ENCODE peak calls at places on chromosomes 6 and 20, in nine cellular contexts. E is hepatocyte, W is astrocyte of the spinal cord, G is cardiac fibroblast, N is brain microvascular endothelial cell, B is mucosa of descending colon, C is ovary, Z is fibroblast of lung, Y is glutamatergic neuron. U is an unnamed sample.

GRCh38 chr6:165823609-165824326 is 160.7 kb upstream of the PDE10A start:
- DNase-seq in N (no peak), B (no peak), C (no peak), Y (no peak), W (no peak), G (no peak), E (no peak), Z (no peak), U (no peak)

GRCh38 chr6:109165392-109165964 is 70.2 kb downstream of the CEP57L1 start:
- DNase-seq in Z (peak; percentile 74), W (peak; percentile 65), N (peak; percentile 47), B (no peak), C (no peak), E (peak; percentile 70), G (peak; percentile 78), Y (no peak), U (no peak)

GRCh38 chr6:46486186-46486585 is 5.1 kb downstream of the RCAN2 start:
- DNase-seq in W (no peak), B (no peak), Y (no peak), C (no peak), E (no peak), G (no peak), Z (no peak), N (no peak), U (no peak)

GRCh38 chr6:40536442-40536841 is 50.7 kb downstream of the LRFN2 start:
- DNase-seq in Y (no peak), B (no peak), G (no peak), E (peak; percentile 42), N (no peak), Z (no peak), C (no peak), W (no peak), U (no peak)

GRCh38 chr6:33445020-33445676 is 9.2 kb upstream of the ZBTB9 start:
- DNase-seq in Z (no peak), Y (no peak), C (no peak), W (no peak), G (no peak), B (no peak), N (no peak), E (no peak), U (no peak)

GRCh38 chr6:43491750-43492661 is 14.6 kb downstream of the TJAP1 start:
- DNase-seq in G (peak; percentile 77), Z (peak; percentile 80), W (peak; percentile 77), B (peak; percentile 76), Y (no peak), E (no peak), N (peak; percentile 59), C (peak; percentile 81), U (no peak)

GRCh38 chr20:32727663-32728062 is 15.6 kb downstream of the COMMD7 start:
- DNase-seq in Y (no peak), N (peak; percentile 75), W (peak; percentile 93), Z (peak; percentile 97), C (no peak), G (peak; percentile 90), B (no peak), E (no peak), U (no peak)

GRCh38 chr6:136720045-136720760 is 72.1 kb downstream of the MAP3K5 start:
- DNase-seq in N (no peak), W (no peak), C (no peak), Z (no peak), E (no peak), G (no peak), Y (no peak), B (no peak), U (no peak)

GRCh38 chr6:125790403-125791150 is at the start of gene NCOA7:
- DNase-seq in E (peak; percentile 86), Z (peak; percentile 77), B (peak; percentile 91), N (peak; percentile 48), C (peak; percentile 87), W (peak; percentile 70), G (peak; percentile 62), Y (peak; percentile 83), U (peak; percentile 89)

GRCh38 chr20:17735959-17736621 is 36.3 kb downstream of the BANF2 start:
- DNase-seq in N (no peak), C (no peak), Y (no peak), E (no peak), W (no peak), G (peak; percentile 45), Z (peak; percentile 25), B (no peak), U (no peak)

GRCh38 chr6:30071081-30071818 is 4.3 kb downstream of the PPP1R11 start:
- DNase-seq in W (peak; percentile 19), E (peak; percentile 68), Y (peak; percentile 66), N (peak; percentile 25), Z (peak; percentile 40), C (peak; percentile 36), G (peak; percentile 48), B (peak; percentile 49), U (no peak)

GRCh38 chr6:32252326-32253009 is 28.6 kb upstream of the NOTCH4 start:
- DNase-seq in W (no peak), B (no peak), C (no peak), E (no peak), Y (no peak), N (no peak), G (no peak), Z (peak; percentile 7), U (no peak)

GRCh38 chr20:34863421-34863965 is 9.2 kb downstream of the GGT7 start:
- DNase-seq in C (no peak), W (no peak), E (no peak), G (no peak), Z (no peak), B (no peak), Y (no peak), N (no peak), U (peak; percentile 84)

GRCh38 chr6:145814035-145814500 is 527 bp downstream of the FBXO30 start:
- DNase-seq in B (peak; percentile 60), E (peak; percentile 45), Z (peak; percentile 48), Y (no peak), C (no peak), W (peak; percentile 64), N (peak; percentile 23), G (peak; percentile 64), U (peak; percentile 84)

GRCh38 chr6:151391021-151391470 is 313 bp downstream of the ZBTB2 start:
- DNase-seq in G (peak; percentile 73), E (peak; percentile 88), C (peak; percentile 88), W (peak; percentile 65), B (peak; percentile 88), Z (peak; percentile 60), N (peak; percentile 50), Y (peak; percentile 93), U (peak; percentile 91)

GRCh38 chr6:160088069-160088773 is 33.4 kb upstream of the SLC22A1 start:
- DNase-seq in E (peak; percentile 82), C (peak; percentile 82), B (no peak), G (peak; percentile 88), Y (peak; percentile 73), N (peak; percentile 71), W (peak; percentile 79), Z (peak; percentile 78), U (peak; percentile 84)

GRCh38 chr6:132716238-132716637 is 2.4 kb upstream of the VNN1 start:
- DNase-seq in E (no peak), C (no peak), W (no peak), N (no peak), B (no peak), Z (no peak), Y (no peak), G (no peak), U (no peak)

GRCh38 chr6:132713355-132714134 is at the start of gene VNN1:
- DNase-seq in B (no peak), C (no peak), E (no peak), Y (no peak), W (no peak), Z (no peak), G (peak; percentile 18), N (no peak), U (no peak)

GRCh38 chr6:132712366-132712765 is 1.5 kb downstream of the VNN1 start:
- DNase-seq in Z (peak; percentile 41), C (no peak), N (peak; percentile 22), E (no peak), Y (no peak), W (peak; percentile 4), G (peak; percentile 73), B (no peak), U (no peak)

GRCh38 chr6:132714160-132714559 is 305 bp upstream of the VNN1 start:
- DNase-seq in W (no peak), Y (no peak), G (no peak), C (no peak), N (no peak), Z (no peak), E (no peak), B (no peak), U (no peak)

DNA sequence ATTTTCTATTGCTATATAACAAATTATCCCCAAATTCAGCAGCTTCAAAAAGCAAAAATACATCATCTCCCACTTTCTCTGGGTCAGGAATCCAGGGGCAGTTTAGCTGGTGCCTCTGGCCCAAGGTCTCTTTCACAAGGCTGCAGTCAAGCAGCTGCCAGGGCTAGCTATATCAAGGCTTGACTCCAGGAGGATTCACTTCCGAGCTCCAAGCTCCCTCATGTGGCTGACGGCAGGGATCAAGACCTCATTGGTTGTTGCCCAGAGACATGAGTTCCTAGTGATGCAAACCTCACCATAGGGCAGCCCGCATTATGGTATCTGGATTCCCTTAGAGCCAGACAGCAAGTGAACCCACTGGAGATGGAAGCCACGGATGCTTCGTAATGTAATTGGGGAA is 1.3 kb upstream of the VNN1 start:
- DNase-seq in N (peak; percentile 74), Z (peak; percentile 48), C (peak; percentile 14), G (peak; percentile 86), W (peak; percentile 46), Y (peak; percentile 48), B (no peak), E (peak; percentile 64), U (no peak)
- TF ChIP-seq CTCF in N (peak; percentile 65), Z (peak; percentile 40), C (no peak), G (peak; percentile 62), W (peak; percentile 32), Y (no peak), B (no peak), E (peak; percentile 40), U (no peak)

GRCh38 chr20:19662638-19662995 is 95.4 kb upstream of the RIN2 start:
- DNase-seq in C (no peak), Y (no peak), B (no peak), G (no peak), W (no peak), N (no peak), E (no peak), Z (no peak), U (no peak)
- TF ChIP-seq CTCF in C (no peak), Y (peak; percentile 62), B (no peak), G (no peak), W (no peak), N (no peak), E (no peak), Z (no peak), U (no peak)

DNA sequence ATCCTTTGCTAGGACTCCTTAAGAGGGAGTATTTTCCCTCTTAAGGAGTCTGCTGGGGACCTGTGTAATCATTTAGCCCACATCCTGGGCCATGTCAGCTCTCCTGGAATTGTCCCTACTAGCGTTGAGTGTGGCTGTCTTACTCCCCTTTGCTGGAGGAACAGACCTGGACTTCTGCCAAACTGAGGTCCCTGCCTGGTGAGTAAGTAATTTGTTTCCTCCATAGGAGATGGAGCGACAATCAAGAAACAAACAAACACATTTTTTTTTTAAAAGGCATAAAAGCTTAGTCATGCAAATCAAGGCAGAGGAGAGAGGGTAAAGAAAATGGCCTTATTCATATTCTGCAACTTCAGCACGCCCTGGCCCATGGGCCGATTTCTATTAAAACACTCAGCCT is 164.8 kb upstream of the SULF2 start:
- DNase-seq in W (no peak), B (no peak), N (peak; percentile 20), C (no peak), Y (no peak), Z (peak; percentile 73), G (peak; percentile 21), E (peak; percentile 35), U (no peak)
- TF ChIP-seq CTCF in W (no peak), B (no peak), N (no peak), C (no peak), Y (no peak), Z (no peak), G (no peak), E (no peak), U (no peak)

GRCh38 chr20:38290829-38291581 is 13.0 kb upstream of the BPI start:
- DNase-seq in E (peak; percentile 59), C (no peak), B (no peak), W (peak; percentile 98), G (peak; percentile 91), N (peak; percentile 100), Z (peak; percentile 83), Y (no peak), U (peak; percentile 88)
- TF ChIP-seq CTCF in E (peak; percentile 44), C (no peak), B (no peak), W (peak; percentile 73), G (peak; percentile 74), N (peak; percentile 91), Z (peak; percentile 57), Y (no peak), U (peak; percentile 73)

U was measured in osteocyte.